ENCODE peak calls at places on chromosome 17, in six cellular contexts. T, I, V, M, S and Q are unnamed samples. For H3K27me3, the result is how much of the 10 kb centered on the place peaks cover.

GRCh38 chr17:7336240-7337175 is at the start of gene ACAP1:
- DNase-seq in M (no peak), S (peak), I (no peak), V (no peak), T (peak), Q (peak)

GRCh38 chr17:18247613-18248001 is 10.9 kb downstream of the FLII start:
- DNase-seq in V (no peak), M (peak), S (no peak), I (no peak), T (no peak), Q (no peak)

GRCh38 chr17:61149106-61149505 is 250.5 kb upstream of the TBX2 start:
- DNase-seq in V (no peak), I (no peak), S (no peak), M (no peak), T (no peak), Q (no peak)

GRCh38 chr17:41512789-41513547 is 5.7 kb downstream of the KRT15 start:
- DNase-seq in V (no peak), M (no peak), S (no peak), I (no peak), T (no peak), Q (no peak)

GRCh38 chr17:18257268-18257681 is 1.3 kb downstream of the FLII start:
- DNase-seq in S (no peak), M (peak), V (no peak), I (no peak), T (peak), Q (no peak)

GRCh38 chr17:64739316-64740058 is 77.4 kb upstream of the SMURF2 start:
- DNase-seq in V (peak), I (no peak), S (no peak), T (peak), M (peak), Q (no peak)

GRCh38 chr17:13557077-13557476 is 44.7 kb downstream of the HS3ST3A1 start:
- DNase-seq in T (no peak), M (peak), I (no peak), V (peak), S (no peak), Q (no peak)

GRCh38 chr17:73058022-73058421 is 34.5 kb downstream of the SLC39A11 start:
- DNase-seq in V (no peak), M (no peak), I (no peak), S (no peak), T (no peak), Q (no peak)

GRCh38 chr17:83080641-83081560 is 1.5 kb downstream of the METRNL start:
- DNase-seq in S (peak), V (no peak), T (no peak), I (no peak), M (no peak), Q (peak)

GRCh38 chr17:64777413-64778101 is 115.5 kb upstream of the SMURF2 start:
- DNase-seq in S (peak), T (no peak), V (no peak), M (no peak), I (no peak), Q (peak)

GRCh38 chr17:72632026-72632684 is 460.3 kb downstream of the SLC39A11 start:
- DNase-seq in V (no peak), M (no peak), S (no peak), T (no peak), I (no peak), Q (no peak)

GRCh38 chr17:61427567-61427966 is 24.7 kb upstream of the TBX4 start:
- DNase-seq in M (no peak), V (no peak), T (no peak), I (no peak), S (no peak), Q (no peak)

GRCh38 chr17:82795615-82796014 is 43.8 kb downstream of the TBCD start:
- DNase-seq in S (no peak), V (no peak), I (no peak), T (no peak), M (no peak), Q (no peak)

DNA sequence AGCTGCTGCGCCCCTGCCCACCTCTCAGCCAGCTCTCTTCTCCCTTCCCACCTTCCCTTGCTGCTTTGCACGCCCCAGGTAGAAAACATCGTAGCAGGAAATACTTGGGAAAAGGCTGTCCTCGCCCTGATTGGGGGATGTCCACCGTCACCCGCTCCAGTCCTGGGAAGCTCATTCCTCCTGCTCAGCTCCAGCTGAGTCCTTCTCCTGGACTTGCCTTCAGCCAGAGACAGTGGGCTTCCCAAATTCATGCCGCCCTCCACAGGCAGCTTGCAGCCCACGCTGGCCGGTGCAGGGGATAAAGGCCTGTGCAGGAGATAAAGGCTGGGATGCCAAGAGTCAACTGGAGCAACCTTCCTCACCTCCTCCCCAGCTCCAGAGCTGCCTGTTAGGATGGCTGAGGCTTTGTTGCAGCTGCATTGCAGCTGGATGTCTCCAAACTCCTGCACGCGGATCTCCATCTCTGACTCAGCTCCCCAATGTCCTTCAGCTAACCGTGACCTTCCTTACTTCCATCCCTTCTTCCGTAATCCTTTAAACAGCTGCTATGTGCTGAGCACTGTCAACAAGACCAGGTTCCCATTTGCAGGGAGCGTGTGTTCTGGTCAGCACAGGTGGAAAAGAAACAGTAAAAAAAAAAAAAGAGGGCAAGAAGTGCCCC is 402.0 kb upstream of the TNRC6C start:
- DNase-seq in T (no peak), I (no peak), M (no peak), V (no peak), S (no peak), Q (no peak)
- H3K27me3 ChIP-seq in T (under half), I (under half), M (under half), V (under half), S (under half), Q (under half)

GRCh38 chr17:55212880-55213279 is 51.9 kb upstream of the HLF start:
- DNase-seq in V (no peak), S (no peak), M (no peak), I (no peak), T (no peak), Q (no peak)

GRCh38 chr17:55208078-55208812 is 56.5 kb upstream of the HLF start:
- DNase-seq in M (no peak), V (no peak), I (no peak), T (no peak), S (no peak), Q (no peak)

GRCh38 chr17:55215711-55216110 is 49.0 kb upstream of the HLF start:
- DNase-seq in I (no peak), V (no peak), M (no peak), T (no peak), S (no peak), Q (no peak)

DNA sequence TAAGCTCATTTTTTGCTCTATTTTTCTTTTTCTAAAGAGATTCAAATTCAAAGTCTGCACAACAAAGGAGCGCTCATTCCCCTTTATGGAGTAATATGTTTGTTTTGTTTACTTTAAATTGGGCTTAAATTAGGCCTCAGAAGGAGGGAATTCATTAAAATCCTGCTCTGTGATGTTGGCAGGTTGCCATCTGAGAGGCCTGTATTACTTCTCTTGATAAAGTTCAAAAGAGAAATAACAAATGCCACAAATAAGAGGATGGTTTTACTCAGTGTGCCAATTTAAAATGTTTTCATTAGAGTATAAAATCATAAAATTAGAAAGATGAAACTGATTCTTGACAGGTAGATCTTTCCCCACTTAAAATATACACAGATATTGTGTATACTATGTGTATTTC is 54.5 kb upstream of the HLF start:
- DNase-seq in S (no peak), V (no peak), T (no peak), M (no peak), I (no peak), Q (no peak)
- TF ChIP-seq CTCF in S (no peak), V (no peak), T (no peak), M (no peak), I (no peak), Q (no peak)

GRCh38 chr17:36641877-36642845 is 40.8 kb downstream of the MRM1 start:
- DNase-seq in T (peak), M (no peak), I (no peak), S (no peak), V (no peak), Q (no peak)

GRCh38 chr17:36640836-36641235 is 39.5 kb downstream of the MRM1 start:
- DNase-seq in T (no peak), I (no peak), V (no peak), M (no peak), S (no peak), Q (no peak)

GRCh38 chr17:36641331-36641876 is 40.0 kb downstream of the MRM1 start:
- DNase-seq in S (no peak), I (no peak), M (no peak), V (no peak), T (peak), Q (no peak)

GRCh38 chr17:36645358-36645757 is 44.0 kb downstream of the MRM1 start:
- DNase-seq in I (no peak), T (no peak), M (no peak), S (no peak), V (no peak), Q (no peak)

GRCh38 chr17:36643086-36643685 is 41.8 kb downstream of the MRM1 start:
- DNase-seq in I (no peak), M (no peak), V (no peak), T (no peak), S (no peak), Q (no peak)
- H3K27me3 ChIP-seq in I (under half), M (under half), V (half or more), T (under half), S (under half), Q (under half)

DNA sequence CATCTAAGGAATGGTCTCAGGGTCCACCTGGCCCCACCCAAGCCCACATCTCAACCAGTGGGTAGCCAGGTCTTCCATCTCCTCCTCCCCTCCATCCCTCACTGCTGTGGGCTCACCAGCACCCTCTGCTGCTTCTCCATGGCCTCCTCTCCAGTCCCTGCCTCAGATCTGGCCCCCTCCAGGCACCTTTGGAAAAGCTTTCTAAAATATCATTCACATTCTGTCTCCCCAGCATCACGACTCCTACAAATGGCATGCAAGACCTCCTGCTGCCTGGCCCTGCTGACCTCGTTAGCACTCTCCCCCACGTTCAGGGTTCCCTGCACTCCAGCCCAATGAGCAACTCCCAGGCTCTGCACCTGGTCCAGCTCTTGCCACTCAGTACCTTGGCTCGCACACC is 13.7 kb downstream of the GLP2R start:
- DNase-seq in S (no peak), I (no peak), T (peak), V (no peak), M (no peak), Q (no peak)
- TF ChIP-seq CTCF in S (no peak), I (no peak), T (peak), V (no peak), M (no peak), Q (no peak)

GRCh38 chr17:79478051-79478461 is 132.8 kb downstream of the RBFOX3 start:
- DNase-seq in T (no peak), I (no peak), S (no peak), V (no peak), M (no peak), Q (no peak)
- H3K27me3 ChIP-seq in T (under half), I (under half), S (under half), V (under half), M (under half), Q (under half)

GRCh38 chr17:78307887-78308633 is 51.8 kb downstream of the SOCS3 start:
- DNase-seq in T (peak), M (no peak), V (no peak), I (no peak), S (no peak), Q (no peak)
- TF ChIP-seq CTCF in T (peak), M (no peak), V (no peak), I (no peak), S (no peak), Q (no peak)

DNA sequence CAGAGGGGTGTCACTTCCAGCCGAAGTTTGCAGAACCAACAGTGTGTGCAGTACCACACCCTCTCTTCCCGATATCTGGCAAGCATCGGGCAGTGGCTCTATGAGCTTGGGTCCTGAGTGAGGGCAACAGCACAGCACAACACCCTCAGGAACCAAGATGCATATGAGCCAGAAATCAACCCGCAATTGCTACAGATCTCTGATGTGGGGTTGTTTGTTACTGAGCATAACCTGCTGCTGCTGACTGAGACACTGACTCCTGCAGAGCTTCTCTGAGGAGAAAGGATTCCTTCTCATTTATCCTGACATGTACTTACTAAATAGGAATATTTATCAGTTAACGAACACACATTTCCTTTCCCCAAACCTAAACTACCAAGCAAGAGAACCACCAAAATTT is 218.3 kb downstream of the RBFOX3 start:
- DNase-seq in M (no peak), V (no peak), T (no peak), I (no peak), S (no peak), Q (no peak)
- H3K27me3 ChIP-seq in M (under half), V (under half), T (under half), I (under half), S (under half), Q (under half)